ENCODE peak calls at places on chromosomes 13 and 19, in five cellular contexts. O is body of pancreas, W is substantia nigra, C is nephron progenitor cell, U is M059J. A is an unnamed sample.

GRCh38 chr13:63541336-63541735 is 2125.7 kb upstream of the PCDH20 start:
- DNase-seq in W (no peak), O (no peak), U (no peak), C (no peak), A (no peak)

GRCh38 chr13:52378312-52378711 is 27.7 kb downstream of the THSD1 start:
- DNase-seq in C (no peak), W (no peak), O (no peak), U (no peak), A (no peak)

GRCh38 chr19:21581646-21582045 is 76.2 kb downstream of the ZNF429 start:
- DNase-seq in O (peak), C (no peak), U (no peak), W (no peak), A (no peak)

GRCh38 chr13:64529874-64530485 is 2700.2 kb downstream of the PCDH9 start:
- DNase-seq in W (no peak), C (peak), U (no peak), O (no peak), A (peak)

GRCh38 chr19:19597809-19598306 is 20.6 kb downstream of the PBX4 start:
- DNase-seq in O (no peak), U (no peak), C (no peak), W (no peak), A (peak)

GRCh38 chr19:50447750-50448149 is 15.1 kb downstream of the MYBPC2 start:
- DNase-seq in U (no peak), O (no peak), C (no peak), W (no peak), A (no peak)

GRCh38 chr13:33194820-33195692 is 90.5 kb downstream of the STARD13 start:
- DNase-seq in U (peak), W (no peak), C (peak), O (peak), A (peak)

GRCh38 chr13:108968566-108968965 is 339.2 kb downstream of the MYO16 start:
- DNase-seq in O (no peak), C (no peak), U (peak), W (no peak), A (no peak)

GRCh38 chr13:79003989-79004550 is 345.1 kb upstream of the OBI1 start:
- DNase-seq in W (no peak), U (no peak), O (no peak), C (no peak), A (no peak)

GRCh38 chr19:54035215-54036178 is 28.2 kb downstream of the VSTM1 start:
- DNase-seq in C (no peak), U (peak), W (no peak), O (no peak), A (peak)

GRCh38 chr13:34867590-34867989 is 74.5 kb upstream of the NBEA start:
- DNase-seq in C (no peak), W (no peak), O (no peak), U (peak), A (peak)

GRCh38 chr13:82076421-82076820 is 1735.5 kb upstream of the SPRY2 start:
- DNase-seq in W (no peak), C (no peak), U (no peak), O (no peak), A (no peak)

GRCh38 chr19:18519962-18520847 is 1.7 kb downstream of the ELL start:
- DNase-seq in W (peak), C (peak), U (peak), O (peak), A (peak)

GRCh38 chr19:57675881-57676280 is 5.9 kb upstream of the ZNF551 start:
- DNase-seq in O (no peak), C (no peak), W (no peak), U (no peak), A (no peak)

GRCh38 chr13:79901336-79901735 is 420.4 kb downstream of the NDFIP2 start:
- DNase-seq in O (no peak), U (peak), C (no peak), W (peak), A (peak)

GRCh38 chr19:12983091-12983490 is 12.2 kb upstream of the NFIX start:
- DNase-seq in O (no peak), C (no peak), U (no peak), W (no peak), A (no peak)

GRCh38 chr19:43782689-43783231 is 2.0 kb upstream of the KCNN4 start:
- DNase-seq in O (no peak), W (no peak), U (no peak), C (no peak), A (no peak)

GRCh38 chr19:40687525-40688016 is 2.9 kb downstream of the NUMBL start:
- DNase-seq in U (no peak), O (peak), W (no peak), C (no peak), A (no peak)

GRCh38 chr13:44906758-44907157 is 82.5 kb downstream of the NUFIP1 start:
- DNase-seq in C (no peak), O (peak), U (peak), W (peak), A (peak)

GRCh38 chr13:76758738-76759137 is 127.5 kb downstream of the KCTD12 start:
- DNase-seq in W (no peak), C (no peak), O (no peak), U (no peak), A (no peak)

GRCh38 chr19:39539165-39539518 is 819 bp downstream of the EID2 start:
- DNase-seq in W (no peak), O (no peak), C (no peak), U (no peak), A (peak)

GRCh38 chr19:36916991-36917390 is 859 bp downstream of the ZNF568 start:
- DNase-seq in W (no peak), C (no peak), O (no peak), U (no peak), A (peak)

GRCh38 chr19:36054733-36055686 is at the start of gene WDR62:
- DNase-seq in O (peak), W (peak), U (peak), C (peak), A (peak)

GRCh38 chr19:29881386-29881785 is 60.7 kb upstream of the URI1 start:
- DNase-seq in U (peak), O (no peak), C (no peak), W (no peak), A (peak)

GRCh38 chr19:29211562-29212416 is 1.2 kb downstream of the UQCRFS1 start:
- DNase-seq in O (no peak), C (no peak), U (peak), W (no peak), A (peak)

GRCh38 chr13:99991013-99991805 is 9.6 kb downstream of the ZIC2 start:
- DNase-seq in U (no peak), W (no peak), O (no peak), C (peak), A (no peak)

GRCh38 chr19:18317998-18318800 is 4.7 kb downstream of the LSM4 start:
- DNase-seq in O (no peak), W (no peak), U (no peak), C (no peak), A (no peak)

GRCh38 chr19:944663-945241 is 18.9 kb downstream of the ARID3A start:
- DNase-seq in C (no peak), W (no peak), O (no peak), U (no peak), A (no peak)

GRCh38 chr19:30870861-30871260 is 478.4 kb downstream of the TSHZ3 start:
- DNase-seq in C (no peak), O (no peak), U (peak), W (no peak), A (peak)

GRCh38 chr19:50975766-50976165 is 6.4 kb upstream of the KLK6 start:
- DNase-seq in U (peak), C (no peak), O (no peak), W (no peak), A (peak)

GRCh38 chr19:49691243-49692101 is 556 bp downstream of the CPT1C start:
- DNase-seq in U (peak), W (peak), C (peak), O (no peak), A (peak)